ENCODE peak calls at places on chromosomes 11 and 22, in five cellular contexts. One of them, this sample, is unnamed.

GRCh38 chr11:119493712-119494111 is 70.7 kb upstream of the THY1 start:
- DNase-seq in kidney tubule cell: peak
- DNase-seq in nucleus accumbens: no peak
- DNase-seq in mammary epithelial cell: peak
- DNase-seq in stimulated activated CD4-positive, alpha-beta T cell treated with anti-CD3 and anti-CD28 coated beads, Interleukin-4, amount 100 ng/mL, for 24 hours: no peak
- DNase-seq in this sample: no peak

GRCh38 chr11:125365196-125365931 is 130.7 kb downstream of the FEZ1 start:
- DNase-seq in kidney tubule cell: no peak
- DNase-seq in nucleus accumbens: no peak
- DNase-seq in mammary epithelial cell: no peak
- DNase-seq in stimulated activated CD4-positive, alpha-beta T cell treated with anti-CD3 and anti-CD28 coated beads, Interleukin-4, amount 100 ng/mL, for 24 hours: no peak
- DNase-seq in this sample: no peak

GRCh38 chr11:128533473-128533872 is 53.9 kb downstream of the ETS1 start:
- DNase-seq in kidney tubule cell: no peak
- DNase-seq in nucleus accumbens: no peak
- DNase-seq in mammary epithelial cell: no peak
- DNase-seq in stimulated activated CD4-positive, alpha-beta T cell treated with anti-CD3 and anti-CD28 coated beads, Interleukin-4, amount 100 ng/mL, for 24 hours: no peak
- DNase-seq in this sample: no peak

GRCh38 chr11:111253131-111253530 is 7.6 kb downstream of the POU2AF2 start:
- DNase-seq in kidney tubule cell: no peak
- DNase-seq in nucleus accumbens: no peak
- DNase-seq in mammary epithelial cell: no peak
- DNase-seq in stimulated activated CD4-positive, alpha-beta T cell treated with anti-CD3 and anti-CD28 coated beads, Interleukin-4, amount 100 ng/mL, for 24 hours: no peak
- DNase-seq in this sample: no peak

GRCh38 chr11:126149759-126150236 is 61.7 kb downstream of the RPUSD4 start:
- DNase-seq in kidney tubule cell: peak
- DNase-seq in nucleus accumbens: no peak
- DNase-seq in mammary epithelial cell: no peak
- DNase-seq in stimulated activated CD4-positive, alpha-beta T cell treated with anti-CD3 and anti-CD28 coated beads, Interleukin-4, amount 100 ng/mL, for 24 hours: no peak
- DNase-seq in this sample: no peak

GRCh38 chr11:122367809-122368231 is 251.8 kb upstream of the BLID start:
- DNase-seq in kidney tubule cell: peak
- DNase-seq in nucleus accumbens: no peak
- DNase-seq in mammary epithelial cell: peak
- DNase-seq in stimulated activated CD4-positive, alpha-beta T cell treated with anti-CD3 and anti-CD28 coated beads, Interleukin-4, amount 100 ng/mL, for 24 hours: no peak
- DNase-seq in this sample: no peak

GRCh38 chr11:76307416-76307815 is 73.5 kb downstream of the THAP12 start:
- DNase-seq in kidney tubule cell: no peak
- DNase-seq in nucleus accumbens: no peak
- DNase-seq in mammary epithelial cell: no peak
- DNase-seq in stimulated activated CD4-positive, alpha-beta T cell treated with anti-CD3 and anti-CD28 coated beads, Interleukin-4, amount 100 ng/mL, for 24 hours: no peak
- DNase-seq in this sample: no peak

GRCh38 chr22:28951969-28952521 is 68.7 kb downstream of the ZNRF3 start:
- DNase-seq in kidney tubule cell: no peak
- DNase-seq in nucleus accumbens: no peak
- DNase-seq in mammary epithelial cell: no peak
- DNase-seq in stimulated activated CD4-positive, alpha-beta T cell treated with anti-CD3 and anti-CD28 coated beads, Interleukin-4, amount 100 ng/mL, for 24 hours: no peak
- DNase-seq in this sample: no peak

GRCh38 chr22:21861290-21861848 is 6.1 kb downstream of the MAPK1 start:
- DNase-seq in kidney tubule cell: peak
- DNase-seq in nucleus accumbens: no peak
- DNase-seq in mammary epithelial cell: peak
- DNase-seq in stimulated activated CD4-positive, alpha-beta T cell treated with anti-CD3 and anti-CD28 coated beads, Interleukin-4, amount 100 ng/mL, for 24 hours: no peak
- DNase-seq in this sample: no peak

GRCh38 chr11:17760102-17761029 is 25.8 kb downstream of the KCNC1 start:
- DNase-seq in kidney tubule cell: peak
- DNase-seq in nucleus accumbens: peak
- DNase-seq in mammary epithelial cell: peak
- DNase-seq in stimulated activated CD4-positive, alpha-beta T cell treated with anti-CD3 and anti-CD28 coated beads, Interleukin-4, amount 100 ng/mL, for 24 hours: no peak
- DNase-seq in this sample: peak

GRCh38 chr22:29625090-29625825 is 21.8 kb downstream of the NF2 start:
- DNase-seq in kidney tubule cell: peak
- DNase-seq in nucleus accumbens: no peak
- DNase-seq in mammary epithelial cell: peak
- DNase-seq in stimulated activated CD4-positive, alpha-beta T cell treated with anti-CD3 and anti-CD28 coated beads, Interleukin-4, amount 100 ng/mL, for 24 hours: peak
- DNase-seq in this sample: no peak

GRCh38 chr11:109731451-109731850 is 309.5 kb downstream of the C11orf87 start:
- DNase-seq in kidney tubule cell: no peak
- DNase-seq in nucleus accumbens: no peak
- DNase-seq in mammary epithelial cell: no peak
- DNase-seq in stimulated activated CD4-positive, alpha-beta T cell treated with anti-CD3 and anti-CD28 coated beads, Interleukin-4, amount 100 ng/mL, for 24 hours: no peak
- DNase-seq in this sample: no peak

GRCh38 chr11:95991101-95991500 is 67.2 kb upstream of the MTMR2 start:
- DNase-seq in kidney tubule cell: peak
- DNase-seq in nucleus accumbens: no peak
- DNase-seq in mammary epithelial cell: peak
- DNase-seq in stimulated activated CD4-positive, alpha-beta T cell treated with anti-CD3 and anti-CD28 coated beads, Interleukin-4, amount 100 ng/mL, for 24 hours: no peak
- DNase-seq in this sample: no peak

GRCh38 chr22:20674998-20675397 is 98.9 kb upstream of the SERPIND1 start:
- DNase-seq in kidney tubule cell: no peak
- DNase-seq in nucleus accumbens: no peak
- DNase-seq in mammary epithelial cell: no peak
- DNase-seq in stimulated activated CD4-positive, alpha-beta T cell treated with anti-CD3 and anti-CD28 coated beads, Interleukin-4, amount 100 ng/mL, for 24 hours: no peak
- DNase-seq in this sample: no peak

GRCh38 chr11:80414766-80415165 is 973.9 kb upstream of the TENM4 start:
- DNase-seq in kidney tubule cell: peak
- DNase-seq in nucleus accumbens: no peak
- DNase-seq in mammary epithelial cell: peak
- DNase-seq in stimulated activated CD4-positive, alpha-beta T cell treated with anti-CD3 and anti-CD28 coated beads, Interleukin-4, amount 100 ng/mL, for 24 hours: no peak
- DNase-seq in this sample: no peak

GRCh38 chr11:203945-204586 is 3.1 kb downstream of the BET1L start:
- DNase-seq in kidney tubule cell: no peak
- DNase-seq in nucleus accumbens: no peak
- DNase-seq in mammary epithelial cell: no peak
- DNase-seq in stimulated activated CD4-positive, alpha-beta T cell treated with anti-CD3 and anti-CD28 coated beads, Interleukin-4, amount 100 ng/mL, for 24 hours: no peak
- DNase-seq in this sample: no peak

GRCh38 chr11:8249482-8249881 is 14.2 kb downstream of the LMO1 start:
- DNase-seq in kidney tubule cell: no peak
- DNase-seq in nucleus accumbens: no peak
- DNase-seq in mammary epithelial cell: no peak
- DNase-seq in stimulated activated CD4-positive, alpha-beta T cell treated with anti-CD3 and anti-CD28 coated beads, Interleukin-4, amount 100 ng/mL, for 24 hours: no peak
- DNase-seq in this sample: no peak

GRCh38 chr11:127052420-127052819 is 51.9 kb upstream of the KIRREL3 start:
- DNase-seq in kidney tubule cell: peak
- DNase-seq in nucleus accumbens: no peak
- DNase-seq in mammary epithelial cell: no peak
- DNase-seq in stimulated activated CD4-positive, alpha-beta T cell treated with anti-CD3 and anti-CD28 coated beads, Interleukin-4, amount 100 ng/mL, for 24 hours: no peak
- DNase-seq in this sample: no peak

GRCh38 chr22:29555065-29555644 is 1.6 kb upstream of the THOC5 start:
- DNase-seq in kidney tubule cell: no peak
- DNase-seq in nucleus accumbens: no peak
- DNase-seq in mammary epithelial cell: no peak
- DNase-seq in stimulated activated CD4-positive, alpha-beta T cell treated with anti-CD3 and anti-CD28 coated beads, Interleukin-4, amount 100 ng/mL, for 24 hours: no peak
- DNase-seq in this sample: no peak

GRCh38 chr22:20125201-20126174 is 6.1 kb upstream of the ZDHHC8 start:
- DNase-seq in kidney tubule cell: no peak
- DNase-seq in nucleus accumbens: no peak
- DNase-seq in mammary epithelial cell: no peak
- DNase-seq in stimulated activated CD4-positive, alpha-beta T cell treated with anti-CD3 and anti-CD28 coated beads, Interleukin-4, amount 100 ng/mL, for 24 hours: no peak
- DNase-seq in this sample: no peak

GRCh38 chr11:134244593-134244992 is 8.6 kb downstream of the THYN1 start:
- DNase-seq in kidney tubule cell: peak
- DNase-seq in nucleus accumbens: no peak
- DNase-seq in mammary epithelial cell: no peak
- DNase-seq in stimulated activated CD4-positive, alpha-beta T cell treated with anti-CD3 and anti-CD28 coated beads, Interleukin-4, amount 100 ng/mL, for 24 hours: no peak
- DNase-seq in this sample: no peak

GRCh38 chr11:75066061-75066460 is 30.6 kb downstream of the OR2AT4 start:
- DNase-seq in kidney tubule cell: no peak
- DNase-seq in nucleus accumbens: no peak
- DNase-seq in mammary epithelial cell: no peak
- DNase-seq in stimulated activated CD4-positive, alpha-beta T cell treated with anti-CD3 and anti-CD28 coated beads, Interleukin-4, amount 100 ng/mL, for 24 hours: no peak
- DNase-seq in this sample: no peak

GRCh38 chr11:27392715-27393114 is 29.7 kb upstream of the CCDC34 start:
- DNase-seq in kidney tubule cell: peak
- DNase-seq in nucleus accumbens: no peak
- DNase-seq in mammary epithelial cell: peak
- DNase-seq in stimulated activated CD4-positive, alpha-beta T cell treated with anti-CD3 and anti-CD28 coated beads, Interleukin-4, amount 100 ng/mL, for 24 hours: no peak
- DNase-seq in this sample: no peak

GRCh38 chr22:44192098-44192810 is 11.5 kb downstream of the PARVG start:
- DNase-seq in kidney tubule cell: peak
- DNase-seq in nucleus accumbens: no peak
- DNase-seq in mammary epithelial cell: peak
- DNase-seq in stimulated activated CD4-positive, alpha-beta T cell treated with anti-CD3 and anti-CD28 coated beads, Interleukin-4, amount 100 ng/mL, for 24 hours: peak
- DNase-seq in this sample: peak

GRCh38 chr22:40463017-40463631 is 92.7 kb downstream of the SGSM3 start:
- DNase-seq in kidney tubule cell: no peak
- DNase-seq in nucleus accumbens: no peak
- DNase-seq in mammary epithelial cell: no peak
- DNase-seq in stimulated activated CD4-positive, alpha-beta T cell treated with anti-CD3 and anti-CD28 coated beads, Interleukin-4, amount 100 ng/mL, for 24 hours: peak
- DNase-seq in this sample: no peak

GRCh38 chr11:125074511-125075241 is 11.6 kb downstream of the SLC37A2 start:
- DNase-seq in kidney tubule cell: no peak
- DNase-seq in nucleus accumbens: no peak
- DNase-seq in mammary epithelial cell: no peak
- DNase-seq in stimulated activated CD4-positive, alpha-beta T cell treated with anti-CD3 and anti-CD28 coated beads, Interleukin-4, amount 100 ng/mL, for 24 hours: no peak
- DNase-seq in this sample: no peak

GRCh38 chr22:42769574-42770447 is 49.1 kb upstream of the A4GALT start:
- DNase-seq in kidney tubule cell: peak
- DNase-seq in nucleus accumbens: no peak
- DNase-seq in mammary epithelial cell: no peak
- DNase-seq in stimulated activated CD4-positive, alpha-beta T cell treated with anti-CD3 and anti-CD28 coated beads, Interleukin-4, amount 100 ng/mL, for 24 hours: no peak
- DNase-seq in this sample: no peak